ENCODE peak calls at places on chromosomes 1 and 21, in five cellular contexts. I is uterus, F is neuronal stem cell, D is fibroblast of lung, A is heart right ventricle. B is an unnamed sample.

GRCh38 chr1:199272107-199272506 is 633.3 kb downstream of the PTPRC start:
- DNase-seq in I (no peak), F (no peak), D (peak; percentile 82), A (no peak), B (no peak)

GRCh38 chr1:52927219-52928082 is at the start of gene SCP2:
- DNase-seq in I (peak; percentile 84), F (peak; percentile 69), D (peak; percentile 68), A (peak; percentile 86), B (peak; percentile 91)

GRCh38 chr1:26922201-26922729 is 722 bp downstream of the NUDC start:
- DNase-seq in I (no peak), F (no peak), D (peak; percentile 19), A (no peak), B (no peak)

GRCh38 chr1:67723620-67724019 is 38.6 kb downstream of the GADD45A start:
- DNase-seq in I (no peak), F (no peak), D (no peak), A (peak; percentile 37), B (no peak)

GRCh38 chr1:58816072-58816746 is 32.4 kb upstream of the JUN start:
- DNase-seq in I (peak; percentile 87), F (peak; percentile 56), D (peak; percentile 89), A (peak; percentile 90), B (peak; percentile 47)

GRCh38 chr1:6695861-6696260 is 5.8 kb downstream of the DNAJC11 start:
- DNase-seq in I (no peak), F (no peak), D (no peak), A (no peak), B (no peak)

GRCh38 chr1:27671964-27672749 is at the start of gene IFI6:
- DNase-seq in I (peak; percentile 90), F (peak; percentile 62), D (peak; percentile 96), A (peak; percentile 92), B (peak; percentile 69)

GRCh38 chr1:223234164-223234501 is 91.1 kb upstream of the TLR5 start:
- DNase-seq in I (no peak), F (no peak), D (no peak), A (no peak), B (no peak)

GRCh38 chr1:9655127-9655723 is 3.7 kb downstream of the PIK3CD start:
- DNase-seq in I (no peak), F (no peak), D (no peak), A (no peak), B (no peak)

GRCh38 chr1:9164919-9165318 is 36.0 kb upstream of the GPR157 start:
- DNase-seq in I (no peak), F (no peak), D (no peak), A (no peak), B (no peak)

GRCh38 chr1:240621249-240621648 is 9.3 kb upstream of the GREM2 start:
- DNase-seq in I (no peak), F (no peak), D (no peak), A (no peak), B (no peak)

GRCh38 chr1:88088481-88088880 is 595.6 kb upstream of the PKN2 start:
- DNase-seq in I (no peak), F (no peak), D (no peak), A (no peak), B (no peak)

GRCh38 chr1:203473781-203474305 is 1.8 kb upstream of the PRELP start:
- DNase-seq in I (no peak), F (no peak), D (no peak), A (no peak), B (no peak)

GRCh38 chr1:241808265-241808664 is 39.7 kb upstream of the EXO1 start:
- DNase-seq in I (no peak), F (no peak), D (peak; percentile 90), A (no peak), B (no peak)

GRCh38 chr1:227939791-227940771 is 7.7 kb downstream of the WNT9A start:
- DNase-seq in I (no peak), F (no peak), D (no peak), A (no peak), B (peak; percentile 4)

GRCh38 chr21:37845535-37845934 is 70.7 kb downstream of the KCNJ6 start:
- DNase-seq in I (no peak), F (no peak), D (no peak), A (no peak), B (no peak)

GRCh38 chr21:43357708-43358430 is 69.1 kb downstream of the SIK1 start:
- DNase-seq in I (no peak), F (no peak), D (no peak), A (no peak), B (no peak)

DNA sequence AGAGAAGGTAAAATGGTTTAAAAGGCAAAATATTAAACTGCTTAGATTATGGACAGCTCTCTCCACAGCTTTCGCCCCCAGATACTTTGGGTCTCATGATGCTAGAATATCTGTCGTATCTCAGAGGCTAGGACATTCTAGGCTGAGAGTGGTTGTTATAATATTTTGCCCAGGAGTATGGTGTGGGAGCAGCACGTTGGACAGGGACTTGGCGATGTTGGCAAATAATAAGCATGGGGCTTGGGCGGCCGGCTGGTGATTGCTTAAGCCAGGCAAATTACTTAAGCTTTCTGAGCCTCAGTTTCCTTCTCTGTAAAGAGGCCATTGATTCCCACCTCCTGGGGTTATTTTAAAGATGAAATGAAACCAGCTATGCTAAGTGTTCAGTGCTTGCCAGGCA is 133.2 kb downstream of the ROR1 start:
- DNase-seq in I (no peak), F (no peak), D (no peak), A (no peak), B (no peak)
- H3K4me1 ChIP-seq in I (peaks cover 5% of the 10 kb centered on the region), F (peaks cover 10% of the 10 kb centered on the region), D (no peaks in the 10 kb centered on the region), A (peaks cover 46% of the 10 kb centered on the region), B (no peaks in the 10 kb centered on the region)

DNA sequence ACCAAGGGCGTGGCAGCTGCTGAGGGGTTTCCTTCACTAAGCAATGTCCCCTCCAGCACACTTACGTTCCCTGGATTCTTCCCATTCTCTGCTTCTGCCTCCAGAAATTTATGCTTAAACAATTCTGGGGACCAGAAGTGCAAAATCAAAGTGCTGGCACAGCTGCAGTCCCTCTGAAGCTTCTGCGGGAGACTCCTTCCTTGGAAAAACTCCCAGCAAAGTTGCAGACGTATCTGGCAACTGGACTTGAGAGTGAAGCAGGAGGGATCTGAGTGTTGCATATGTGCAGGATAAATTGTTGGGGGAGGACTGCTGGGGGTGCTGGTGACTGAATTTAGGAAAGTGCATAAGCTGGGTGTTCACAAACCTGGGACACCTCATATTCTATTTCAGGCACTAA is 402.9 kb downstream of the PCP4 start:
- DNase-seq in I (no peak), F (no peak), D (no peak), A (no peak), B (no peak)
- H3K9me3 ChIP-seq in I (no peaks in the 10 kb centered on the region), F (no peaks in the 10 kb centered on the region), D (no peaks in the 10 kb centered on the region), A (no peaks in the 10 kb centered on the region), B (no peaks in the 10 kb centered on the region)

GRCh38 chr1:118983558-118984021 is 4.6 kb downstream of the TBX15 start:
- DNase-seq in I (no peak), F (no peak), D (no peak), A (no peak), B (no peak)

GRCh38 chr1:118981436-118981835 is 6.7 kb downstream of the TBX15 start:
- DNase-seq in I (no peak), F (no peak), D (no peak), A (no peak), B (no peak)

GRCh38 chr1:118984086-118984989 is 3.8 kb downstream of the TBX15 start:
- DNase-seq in I (no peak), F (peak; percentile 64), D (peak; percentile 49), A (no peak), B (no peak)

GRCh38 chr1:118982816-118983557 is 5.2 kb downstream of the TBX15 start:
- DNase-seq in I (no peak), F (no peak), D (no peak), A (no peak), B (no peak)

GRCh38 chr1:118982281-118982680 is 5.9 kb downstream of the TBX15 start:
- DNase-seq in I (no peak), F (no peak), D (no peak), A (no peak), B (no peak)
- H3K36me3 ChIP-seq in I (no peaks in the 10 kb centered on the region), F (no peaks in the 10 kb centered on the region), D (no peaks in the 10 kb centered on the region), A (no peaks in the 10 kb centered on the region), B (no peaks in the 10 kb centered on the region)

GRCh38 chr1:100131623-100132022 is 1.1 kb downstream of the SASS6 start:
- DNase-seq in I (no peak), F (no peak), D (no peak), A (no peak), B (no peak)
- H3K4me1 ChIP-seq in I (peaks cover 6% of the 10 kb centered on the region), F (peaks cover 4% of the 10 kb centered on the region), D (peaks cover 9% of the 10 kb centered on the region), A (peaks cover 39% of the 10 kb centered on the region), B (peaks cover 12% of the 10 kb centered on the region)

DNA sequence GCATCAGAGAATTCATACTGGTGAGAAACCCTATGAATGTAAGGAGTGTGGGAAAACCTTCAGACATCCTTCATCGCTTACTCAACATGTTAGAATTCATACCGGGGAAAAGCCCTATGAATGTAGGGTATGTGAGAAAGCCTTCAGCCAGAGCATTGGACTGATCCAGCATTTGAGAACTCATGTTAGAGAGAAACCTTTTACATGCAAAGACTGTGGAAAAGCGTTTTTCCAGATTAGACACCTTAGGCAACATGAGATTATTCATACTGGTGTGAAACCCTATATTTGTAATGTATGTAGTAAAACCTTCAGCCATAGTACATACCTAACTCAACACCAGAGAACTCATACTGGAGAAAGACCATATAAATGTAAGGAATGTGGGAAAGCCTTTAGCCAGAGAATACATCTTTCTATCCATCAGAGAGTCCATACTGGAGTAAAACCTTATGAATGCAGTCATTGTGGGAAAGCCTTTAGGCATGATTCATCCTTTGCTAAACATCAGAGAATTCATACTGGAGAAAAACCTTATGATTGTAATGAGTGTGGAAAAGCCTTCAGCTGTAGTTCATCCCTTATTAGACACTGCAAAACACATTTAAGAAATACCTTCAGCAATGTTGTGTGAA is 12.8 kb downstream of the ZFP69B start:
- DNase-seq in I (no peak), F (no peak), D (peak; percentile 16), A (no peak), B (no peak)
- H3K9me3 ChIP-seq in I (no peaks in the 10 kb centered on the region), F (peaks cover 100% of the 10 kb centered on the region), D (peaks cover 3% of the 10 kb centered on the region), A (peaks cover 100% of the 10 kb centered on the region), B (peaks cover 89% of the 10 kb centered on the region)

DNA sequence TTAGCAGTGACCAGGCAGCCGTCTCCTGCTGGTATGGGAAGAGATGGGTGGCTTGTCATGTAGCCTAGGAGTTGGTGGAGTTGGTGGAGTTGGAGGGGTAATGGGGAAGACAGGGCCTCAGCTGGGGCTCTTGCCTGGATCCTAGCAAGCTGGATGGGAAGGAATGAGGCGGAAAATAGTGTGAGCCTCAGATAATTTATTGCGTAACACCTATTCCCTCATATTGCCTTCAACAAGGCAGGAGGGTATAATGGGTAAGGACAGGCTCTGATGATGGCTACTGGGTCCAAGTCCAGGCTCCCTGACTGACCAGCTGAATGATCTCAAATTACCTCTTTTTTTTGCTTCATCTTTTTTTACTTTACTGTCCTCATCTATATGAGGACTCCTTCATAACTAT is 12.6 kb downstream of the MAP7D1 start:
- DNase-seq in I (no peak), F (no peak), D (no peak), A (no peak), B (no peak)
- H3K36me3 ChIP-seq in I (no peaks in the 10 kb centered on the region), F (peaks cover 91% of the 10 kb centered on the region), D (peaks cover 25% of the 10 kb centered on the region), A (peaks cover 8% of the 10 kb centered on the region), B (peaks cover 28% of the 10 kb centered on the region)

B was measured in ascending aorta.